ENCODE peak calls at places on chromosome 13, in eight cellular contexts. D is CD8-positive, alpha-beta memory T cell; R is stimulated activated naive B cell treated with anti-CD40 and anti-IgM and Interleukin-4, amounts not matched to agents 10 μg/mL and 1 μg/mL and 100 μg/mL, for 72 hours; Q is HCEC 1CT; N is COR-L47; T is fibroblast of mammary gland; E is lower lobe of right lung; A is CD8-positive, alpha-beta T cell. I is an unnamed sample.
A peak's percentile ranks its signal among the peaks of the same experiment; 100 is the strongest.

GRCh38 chr13:26074706-26075105 is 22.9 kb upstream of the SHISA2 start:
- DNase-seq in D (no peak), R (no peak), Q (no peak), N (no peak), T (no peak), E (no peak), A (no peak), I (no peak)

GRCh38 chr13:99018418-99019180 is 40.7 kb upstream of the DOCK9 start:
- DNase-seq in D (no peak), R (no peak), Q (peak; percentile 54), N (no peak), T (peak; percentile 65), E (no peak), A (no peak), I (no peak)

GRCh38 chr13:34164585-34164984 is 346.6 kb downstream of the RFC3 start:
- DNase-seq in D (no peak), R (no peak), Q (no peak), N (no peak), T (no peak), E (no peak), A (no peak), I (no peak)

GRCh38 chr13:50969691-50970090 is 60.1 kb downstream of the RNASEH2B start:
- DNase-seq in D (no peak), R (no peak), Q (no peak), N (peak; percentile 60), T (no peak), E (no peak), A (no peak), I (no peak)

GRCh38 chr13:94323746-94324408 is 155.6 kb downstream of the DCT start:
- DNase-seq in D (no peak), R (no peak), Q (no peak), N (no peak), T (no peak), E (no peak), A (peak; percentile 67), I (no peak)

GRCh38 chr13:62837895-62838294 is 1422.2 kb upstream of the PCDH20 start:
- DNase-seq in D (no peak), R (no peak), Q (no peak), N (no peak), T (peak; percentile 54), E (no peak), A (no peak), I (no peak)

GRCh38 chr13:31213681-31214289 is 14.0 kb downstream of the B3GLCT start:
- DNase-seq in D (no peak), R (no peak), Q (no peak), N (no peak), T (no peak), E (no peak), A (no peak), I (no peak)

GRCh38 chr13:46484561-46484960 is 68.4 kb upstream of the LRCH1 start:
- DNase-seq in D (no peak), R (no peak), Q (no peak), N (no peak), T (no peak), E (no peak), A (no peak), I (no peak)

GRCh38 chr13:23615677-23616076 is 45.5 kb downstream of the TNFRSF19 start:
- DNase-seq in D (no peak), R (no peak), Q (no peak), N (no peak), T (no peak), E (no peak), A (no peak), I (no peak)

GRCh38 chr13:73325351-73326214 is 266.8 kb downstream of the KLF5 start:
- DNase-seq in D (no peak), R (no peak), Q (peak; percentile 29), N (no peak), T (no peak), E (no peak), A (no peak), I (no peak)

GRCh38 chr13:107866007-107866665 is 349.2 kb downstream of the LIG4 start:
- DNase-seq in D (no peak), R (no peak), Q (peak; percentile 48), N (peak; percentile 88), T (no peak), E (no peak), A (no peak), I (no peak)

GRCh38 chr13:76271728-76272232 is 614.4 kb downstream of the KCTD12 start:
- DNase-seq in D (no peak), R (no peak), Q (no peak), N (no peak), T (no peak), E (no peak), A (no peak), I (no peak)

GRCh38 chr13:24118576-24118975 is 41.9 kb upstream of the SPATA13 start:
- DNase-seq in D (no peak), R (no peak), Q (no peak), N (no peak), T (no peak), E (no peak), A (no peak), I (no peak)

GRCh38 chr13:99932912-99933311 is 38.7 kb downstream of the ZIC5 start:
- DNase-seq in D (no peak), R (no peak), Q (no peak), N (no peak), T (no peak), E (no peak), A (no peak), I (no peak)

GRCh38 chr13:30697177-30697953 is 38.0 kb upstream of the ALOX5AP start:
- DNase-seq in D (no peak), R (no peak), Q (no peak), N (no peak), T (no peak), E (no peak), A (no peak), I (no peak)

GRCh38 chr13:26220575-26220974 is 1.5 kb downstream of the RNF6 start:
- DNase-seq in D (no peak), R (no peak), Q (peak; percentile 62), N (no peak), T (peak; percentile 69), E (no peak), A (no peak), I (no peak)

GRCh38 chr13:100131863-100132574 is 43.1 kb downstream of the PCCA start:
- DNase-seq in D (no peak), R (peak; percentile 39), Q (peak; percentile 79), N (no peak), T (peak; percentile 95), E (no peak), A (no peak), I (no peak)

GRCh38 chr13:31862828-31863227 is 123.5 kb downstream of the RXFP2 start:
- DNase-seq in D (no peak), R (no peak), Q (no peak), N (no peak), T (no peak), E (no peak), A (no peak), I (no peak)